ENCODE peak calls at places on chromosomes 2 and 18, in ten cellular contexts. A is MM.1S; M is AG04450; Q is 8988T; Z is caudate nucleus; J is naive thymus-derived CD8-positive, alpha-beta T cell; O is cardiac fibroblast; T is progenitor cell of endocrine pancreas; K is type B pancreatic cell; W is GM12878. U is an unnamed sample.

GRCh38 chr2:240123821-240124650 is 12.1 kb downstream of the COPS9 start:
- DNase-seq in A (no peak), M (no peak), Q (no peak), Z (no peak), J (no peak), O (no peak), T (no peak), K (no peak), W (no peak), U (no peak)

GRCh38 chr2:85584857-85585780 is 888 bp downstream of the VAMP5 start:
- DNase-seq in A (no peak), M (no peak), Q (peak), Z (no peak), J (no peak), O (peak), T (no peak), K (no peak), W (no peak), U (no peak)

GRCh38 chr2:226984461-226985226 is 148.8 kb downstream of the RHBDD1 start:
- DNase-seq in A (peak), M (no peak), Q (no peak), Z (no peak), J (no peak), O (no peak), T (no peak), K (no peak), W (peak), U (no peak)

GRCh38 chr2:240425697-240426096 is 9.8 kb upstream of the GPC1 start:
- DNase-seq in A (no peak), M (no peak), Q (no peak), Z (no peak), J (no peak), O (no peak), T (no peak), K (no peak), W (no peak), U (no peak)

GRCh38 chr2:96927420-96928171 is 57.7 kb upstream of the SEMA4C start:
- DNase-seq in A (no peak), M (no peak), Q (no peak), Z (peak), J (no peak), O (peak), T (no peak), K (no peak), W (no peak), U (peak)

GRCh38 chr18:59114160-59114559 is 25.5 kb upstream of the SEC11C start:
- DNase-seq in A (no peak), M (no peak), Q (no peak), Z (no peak), J (no peak), O (no peak), T (no peak), K (no peak), W (no peak), U (no peak)

GRCh38 chr2:240387669-240388358 is 47.6 kb upstream of the GPC1 start:
- DNase-seq in A (no peak), M (peak), Q (peak), Z (no peak), J (peak), O (peak), T (no peak), K (no peak), W (no peak), U (no peak)

GRCh38 chr2:222613715-222614331 is 42.1 kb downstream of the FARSB start:
- DNase-seq in A (peak), M (peak), Q (peak), Z (no peak), J (no peak), O (peak), T (no peak), K (no peak), W (no peak), U (no peak)

GRCh38 chr18:72762505-72763122 is 105.2 kb downstream of the NETO1 start:
- DNase-seq in A (peak), M (peak), Q (no peak), Z (no peak), J (no peak), O (peak), T (no peak), K (no peak), W (peak), U (no peak)

GRCh38 chr18:37243756-37244155 is 321.8 kb downstream of the CELF4 start:
- DNase-seq in A (no peak), M (no peak), Q (no peak), Z (no peak), J (no peak), O (no peak), T (no peak), K (no peak), W (no peak), U (no peak)

GRCh38 chr18:76209597-76209996 is 285.4 kb downstream of the ZNF516 start:
- DNase-seq in A (no peak), M (peak), Q (no peak), Z (no peak), J (no peak), O (peak), T (no peak), K (no peak), W (no peak), U (no peak)

GRCh38 chr18:72652990-72653593 is 109.0 kb upstream of the CBLN2 start:
- DNase-seq in A (peak), M (no peak), Q (no peak), Z (no peak), J (peak), O (peak), T (peak), K (no peak), W (no peak), U (no peak)

GRCh38 chr18:74989134-74989533 is 219.8 kb downstream of the PTGR3 start:
- DNase-seq in A (no peak), M (no peak), Q (no peak), Z (no peak), J (no peak), O (no peak), T (no peak), K (no peak), W (no peak), U (no peak)

GRCh38 chr18:25164837-25165791 is 186.9 kb downstream of the ZNF521 start:
- DNase-seq in A (peak), M (peak), Q (no peak), Z (no peak), J (no peak), O (peak), T (no peak), K (no peak), W (no peak), U (no peak)